ENCODE peak calls at places on chromosome 2, in seven cellular contexts. One of them, this sample, is unnamed.

GRCh38 chr2:42969231-42970150 is 177.1 kb upstream of the HAAO start:
- DNase-seq in Peyer's patch: no peak
- DNase-seq in lower leg skin: no peak
- DNase-seq in CD8-positive, alpha-beta T cell: no peak
- DNase-seq in heart left ventricle: peak; percentile 4
- DNase-seq in psoas muscle: no peak
- DNase-seq in choroid plexus epithelial cell: peak; percentile 61
- DNase-seq in this sample: peak; percentile 81

GRCh38 chr2:220277445-220277960 is 650.1 kb downstream of the SLC4A3 start:
- DNase-seq in Peyer's patch: no peak
- DNase-seq in lower leg skin: no peak
- DNase-seq in CD8-positive, alpha-beta T cell: no peak
- DNase-seq in heart left ventricle: no peak
- DNase-seq in psoas muscle: peak; percentile 81
- DNase-seq in choroid plexus epithelial cell: peak; percentile 73
- DNase-seq in this sample: peak; percentile 79

GRCh38 chr2:207621640-207622039 is 3.6 kb downstream of the METTL21A start:
- DNase-seq in Peyer's patch: no peak
- DNase-seq in lower leg skin: no peak
- DNase-seq in CD8-positive, alpha-beta T cell: no peak
- DNase-seq in heart left ventricle: no peak
- DNase-seq in psoas muscle: no peak
- DNase-seq in choroid plexus epithelial cell: no peak
- DNase-seq in this sample: no peak

GRCh38 chr2:24015562-24016375 is 5.9 kb downstream of the MFSD2B start:
- DNase-seq in Peyer's patch: no peak
- DNase-seq in lower leg skin: peak; percentile 84
- DNase-seq in CD8-positive, alpha-beta T cell: no peak
- DNase-seq in heart left ventricle: no peak
- DNase-seq in psoas muscle: no peak
- DNase-seq in choroid plexus epithelial cell: peak; percentile 81
- DNase-seq in this sample: peak; percentile 90

GRCh38 chr2:235523021-235523420 is 29.2 kb downstream of the AGAP1 start:
- DNase-seq in Peyer's patch: no peak
- DNase-seq in lower leg skin: no peak
- DNase-seq in CD8-positive, alpha-beta T cell: no peak
- DNase-seq in heart left ventricle: peak; percentile 10
- DNase-seq in psoas muscle: no peak
- DNase-seq in choroid plexus epithelial cell: no peak
- DNase-seq in this sample: no peak

GRCh38 chr2:128293426-128293755 is 25.3 kb downstream of the HS6ST1 start:
- DNase-seq in Peyer's patch: no peak
- DNase-seq in lower leg skin: no peak
- DNase-seq in CD8-positive, alpha-beta T cell: no peak
- DNase-seq in heart left ventricle: peak; percentile 56
- DNase-seq in psoas muscle: no peak
- DNase-seq in choroid plexus epithelial cell: no peak
- DNase-seq in this sample: no peak

GRCh38 chr2:171244466-171244969 is 83.8 kb upstream of the TLK1 start:
- DNase-seq in Peyer's patch: no peak
- DNase-seq in lower leg skin: no peak
- DNase-seq in CD8-positive, alpha-beta T cell: no peak
- DNase-seq in heart left ventricle: no peak
- DNase-seq in psoas muscle: no peak
- DNase-seq in choroid plexus epithelial cell: peak; percentile 79
- DNase-seq in this sample: peak; percentile 63

GRCh38 chr2:204914708-204915107 is 369.4 kb downstream of the PARD3B start:
- DNase-seq in Peyer's patch: no peak
- DNase-seq in lower leg skin: no peak
- DNase-seq in CD8-positive, alpha-beta T cell: no peak
- DNase-seq in heart left ventricle: no peak
- DNase-seq in psoas muscle: no peak
- DNase-seq in choroid plexus epithelial cell: no peak
- DNase-seq in this sample: no peak

GRCh38 chr2:51516667-51517066 is 484.7 kb upstream of the NRXN1 start:
- DNase-seq in Peyer's patch: no peak
- DNase-seq in lower leg skin: no peak
- DNase-seq in CD8-positive, alpha-beta T cell: no peak
- DNase-seq in heart left ventricle: no peak
- DNase-seq in psoas muscle: no peak
- DNase-seq in choroid plexus epithelial cell: no peak
- DNase-seq in this sample: peak; percentile 1

GRCh38 chr2:70280242-70280798 is 13.2 kb downstream of the SNRPG start:
- DNase-seq in Peyer's patch: no peak
- DNase-seq in lower leg skin: no peak
- DNase-seq in CD8-positive, alpha-beta T cell: no peak
- DNase-seq in heart left ventricle: no peak
- DNase-seq in psoas muscle: no peak
- DNase-seq in choroid plexus epithelial cell: no peak
- DNase-seq in this sample: no peak
- H3K4me3 ChIP-seq in Peyer's patch: no peak overlapping the region
- H3K4me3 ChIP-seq in lower leg skin: no peak overlapping the region
- H3K4me3 ChIP-seq in CD8-positive, alpha-beta T cell: no peak overlapping the region
- H3K4me3 ChIP-seq in heart left ventricle: no peak overlapping the region
- H3K4me3 ChIP-seq in psoas muscle: no peak overlapping the region
- H3K4me3 ChIP-seq in choroid plexus epithelial cell: no peak overlapping the region
- H3K4me3 ChIP-seq in this sample: no peak overlapping the region

GRCh38 chr2:239092571-239093294 is 244.8 kb downstream of the TWIST2 start:
- DNase-seq in Peyer's patch: no peak
- DNase-seq in lower leg skin: no peak
- DNase-seq in CD8-positive, alpha-beta T cell: no peak
- DNase-seq in heart left ventricle: no peak
- DNase-seq in psoas muscle: no peak
- DNase-seq in choroid plexus epithelial cell: no peak
- DNase-seq in this sample: no peak

GRCh38 chr2:239095475-239095874 is 247.6 kb downstream of the TWIST2 start:
- DNase-seq in Peyer's patch: no peak
- DNase-seq in lower leg skin: no peak
- DNase-seq in CD8-positive, alpha-beta T cell: no peak
- DNase-seq in heart left ventricle: no peak
- DNase-seq in psoas muscle: no peak
- DNase-seq in choroid plexus epithelial cell: no peak
- DNase-seq in this sample: no peak

GRCh38 chr2:239093487-239093886 is 245.6 kb downstream of the TWIST2 start:
- DNase-seq in Peyer's patch: no peak
- DNase-seq in lower leg skin: no peak
- DNase-seq in CD8-positive, alpha-beta T cell: no peak
- DNase-seq in heart left ventricle: no peak
- DNase-seq in psoas muscle: no peak
- DNase-seq in choroid plexus epithelial cell: no peak
- DNase-seq in this sample: no peak

GRCh38 chr2:239094727-239095266 is 246.9 kb downstream of the TWIST2 start:
- DNase-seq in Peyer's patch: no peak
- DNase-seq in lower leg skin: no peak
- DNase-seq in CD8-positive, alpha-beta T cell: no peak
- DNase-seq in heart left ventricle: no peak
- DNase-seq in psoas muscle: no peak
- DNase-seq in choroid plexus epithelial cell: no peak
- DNase-seq in this sample: no peak

GRCh38 chr2:239093956-239094355 is 246.1 kb downstream of the TWIST2 start:
- DNase-seq in Peyer's patch: no peak
- DNase-seq in lower leg skin: no peak
- DNase-seq in CD8-positive, alpha-beta T cell: no peak
- DNase-seq in heart left ventricle: no peak
- DNase-seq in psoas muscle: no peak
- DNase-seq in choroid plexus epithelial cell: peak; percentile 17
- DNase-seq in this sample: no peak
- TF ChIP-seq CTCF in Peyer's patch: no peak
- TF ChIP-seq CTCF in lower leg skin: no peak
- TF ChIP-seq CTCF in CD8-positive, alpha-beta T cell: no peak
- TF ChIP-seq CTCF in heart left ventricle: no peak
- TF ChIP-seq CTCF in psoas muscle: no peak
- TF ChIP-seq CTCF in choroid plexus epithelial cell: peak; percentile 12
- TF ChIP-seq CTCF in this sample: no peak

GRCh38 chr2:16666453-16666801 is 793 bp upstream of the CYRIA start:
- DNase-seq in Peyer's patch: no peak
- DNase-seq in lower leg skin: no peak
- DNase-seq in CD8-positive, alpha-beta T cell: no peak
- DNase-seq in heart left ventricle: no peak
- DNase-seq in psoas muscle: peak; percentile 61
- DNase-seq in choroid plexus epithelial cell: peak; percentile 87
- DNase-seq in this sample: peak; percentile 90
- H3K4me3 ChIP-seq in Peyer's patch: peak overlapping the region; percentile 60
- H3K4me3 ChIP-seq in lower leg skin: no peak overlapping the region
- H3K4me3 ChIP-seq in CD8-positive, alpha-beta T cell: no peak overlapping the region
- H3K4me3 ChIP-seq in heart left ventricle: peak overlapping the region; percentile 33
- H3K4me3 ChIP-seq in psoas muscle: peak overlapping the region; percentile 78
- H3K4me3 ChIP-seq in choroid plexus epithelial cell: peak overlapping the region; percentile 71
- H3K4me3 ChIP-seq in this sample: peak overlapping the region; percentile 61

GRCh38 chr2:239960929-239961661 is 64.0 kb downstream of the NDUFA10 start:
- DNase-seq in Peyer's patch: no peak
- DNase-seq in lower leg skin: no peak
- DNase-seq in CD8-positive, alpha-beta T cell: no peak
- DNase-seq in heart left ventricle: no peak
- DNase-seq in psoas muscle: no peak
- DNase-seq in choroid plexus epithelial cell: no peak
- DNase-seq in this sample: no peak
- TF ChIP-seq CTCF in Peyer's patch: no peak
- TF ChIP-seq CTCF in lower leg skin: no peak
- TF ChIP-seq CTCF in CD8-positive, alpha-beta T cell: no peak
- TF ChIP-seq CTCF in heart left ventricle: no peak
- TF ChIP-seq CTCF in psoas muscle: no peak
- TF ChIP-seq CTCF in choroid plexus epithelial cell: no peak
- TF ChIP-seq CTCF in this sample: no peak

GRCh38 chr2:32656069-32656468 is 28.2 kb downstream of the TTC27 start:
- DNase-seq in Peyer's patch: no peak
- DNase-seq in lower leg skin: no peak
- DNase-seq in CD8-positive, alpha-beta T cell: no peak
- DNase-seq in heart left ventricle: no peak
- DNase-seq in psoas muscle: no peak
- DNase-seq in choroid plexus epithelial cell: no peak
- DNase-seq in this sample: no peak

GRCh38 chr2:32647180-32647651 is 19.4 kb downstream of the TTC27 start:
- DNase-seq in Peyer's patch: no peak
- DNase-seq in lower leg skin: no peak
- DNase-seq in CD8-positive, alpha-beta T cell: no peak
- DNase-seq in heart left ventricle: no peak
- DNase-seq in psoas muscle: no peak
- DNase-seq in choroid plexus epithelial cell: peak; percentile 88
- DNase-seq in this sample: peak; percentile 95

GRCh38 chr2:32652555-32653209 is 24.8 kb downstream of the TTC27 start:
- DNase-seq in Peyer's patch: no peak
- DNase-seq in lower leg skin: no peak
- DNase-seq in CD8-positive, alpha-beta T cell: no peak
- DNase-seq in heart left ventricle: no peak
- DNase-seq in psoas muscle: no peak
- DNase-seq in choroid plexus epithelial cell: peak; percentile 6
- DNase-seq in this sample: peak; percentile 7
- H3K4me3 ChIP-seq in Peyer's patch: no peak overlapping the region
- H3K4me3 ChIP-seq in lower leg skin: no peak overlapping the region
- H3K4me3 ChIP-seq in CD8-positive, alpha-beta T cell: no peak overlapping the region
- H3K4me3 ChIP-seq in heart left ventricle: no peak overlapping the region
- H3K4me3 ChIP-seq in psoas muscle: no peak overlapping the region
- H3K4me3 ChIP-seq in choroid plexus epithelial cell: no peak overlapping the region
- H3K4me3 ChIP-seq in this sample: no peak overlapping the region

GRCh38 chr2:27138111-27138510 is 1.1 kb downstream of the PRR30 start:
- DNase-seq in Peyer's patch: no peak
- DNase-seq in lower leg skin: no peak
- DNase-seq in CD8-positive, alpha-beta T cell: no peak
- DNase-seq in heart left ventricle: no peak
- DNase-seq in psoas muscle: no peak
- DNase-seq in choroid plexus epithelial cell: no peak
- DNase-seq in this sample: no peak
- TF ChIP-seq CTCF in Peyer's patch: no peak
- TF ChIP-seq CTCF in lower leg skin: no peak
- TF ChIP-seq CTCF in CD8-positive, alpha-beta T cell: no peak
- TF ChIP-seq CTCF in heart left ventricle: no peak
- TF ChIP-seq CTCF in psoas muscle: no peak
- TF ChIP-seq CTCF in choroid plexus epithelial cell: no peak
- TF ChIP-seq CTCF in this sample: no peak

GRCh38 chr2:15539999-15540398 is 21.1 kb downstream of the NBAS start:
- DNase-seq in Peyer's patch: no peak
- DNase-seq in lower leg skin: no peak
- DNase-seq in CD8-positive, alpha-beta T cell: no peak
- DNase-seq in heart left ventricle: no peak
- DNase-seq in psoas muscle: no peak
- DNase-seq in choroid plexus epithelial cell: no peak
- DNase-seq in this sample: no peak

GRCh38 chr2:15543058-15543457 is 18.1 kb downstream of the NBAS start:
- DNase-seq in Peyer's patch: no peak
- DNase-seq in lower leg skin: no peak
- DNase-seq in CD8-positive, alpha-beta T cell: no peak
- DNase-seq in heart left ventricle: no peak
- DNase-seq in psoas muscle: no peak
- DNase-seq in choroid plexus epithelial cell: no peak
- DNase-seq in this sample: no peak

GRCh38 chr2:15543541-15543940 is 17.6 kb downstream of the NBAS start:
- DNase-seq in Peyer's patch: no peak
- DNase-seq in lower leg skin: no peak
- DNase-seq in CD8-positive, alpha-beta T cell: no peak
- DNase-seq in heart left ventricle: no peak
- DNase-seq in psoas muscle: no peak
- DNase-seq in choroid plexus epithelial cell: no peak
- DNase-seq in this sample: no peak

GRCh38 chr2:15533860-15534480 is 27.2 kb downstream of the NBAS start:
- DNase-seq in Peyer's patch: no peak
- DNase-seq in lower leg skin: no peak
- DNase-seq in CD8-positive, alpha-beta T cell: no peak
- DNase-seq in heart left ventricle: no peak
- DNase-seq in psoas muscle: no peak
- DNase-seq in choroid plexus epithelial cell: no peak
- DNase-seq in this sample: no peak

DNA sequence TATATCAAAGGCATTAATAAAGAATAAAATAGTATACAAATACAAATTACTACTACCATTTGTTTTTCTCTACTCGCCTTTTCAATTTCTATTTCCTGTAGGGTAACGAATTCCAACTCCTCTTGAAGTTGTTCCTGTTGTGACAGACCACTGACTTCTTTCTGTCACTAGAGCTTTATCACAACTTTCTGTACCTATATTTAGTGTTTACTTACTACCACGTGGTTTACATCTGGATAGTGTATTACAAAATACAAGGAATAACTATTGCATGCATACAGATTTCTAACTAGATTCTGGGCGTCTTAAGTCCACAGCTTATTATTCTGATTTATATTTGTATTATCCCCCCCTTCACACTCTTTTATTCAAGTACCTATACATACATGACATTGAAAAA is 22.3 kb downstream of the NBAS start:
- DNase-seq in Peyer's patch: no peak
- DNase-seq in lower leg skin: no peak
- DNase-seq in CD8-positive, alpha-beta T cell: no peak
- DNase-seq in heart left ventricle: no peak
- DNase-seq in psoas muscle: no peak
- DNase-seq in choroid plexus epithelial cell: no peak
- DNase-seq in this sample: no peak
- H3K4me3 ChIP-seq in Peyer's patch: no peak overlapping the region
- H3K4me3 ChIP-seq in lower leg skin: no peak overlapping the region
- H3K4me3 ChIP-seq in CD8-positive, alpha-beta T cell: no peak overlapping the region
- H3K4me3 ChIP-seq in heart left ventricle: no peak overlapping the region
- H3K4me3 ChIP-seq in psoas muscle: no peak overlapping the region
- H3K4me3 ChIP-seq in choroid plexus epithelial cell: no peak overlapping the region
- H3K4me3 ChIP-seq in this sample: no peak overlapping the region